ENCODE peak calls at places on chromosomes 12 and 14, in six cellular contexts. O is tibial nerve, S is pancreas, C is H9, N is upper lobe of left lung, W is stomach. V is an unnamed sample. For H3K27me3 and H3K9me3, the result is how much of the 10 kb centered on the place peaks cover.

GRCh38 chr12:75623631-75624118 is 112.3 kb upstream of the KRR1 start:
- DNase-seq in O (no peak), S (no peak), C (peak), N (no peak), W (no peak), V (no peak)

GRCh38 chr12:68287106-68287505 is 33.7 kb upstream of the IL22 start:
- DNase-seq in O (no peak), S (no peak), C (no peak), N (no peak), W (no peak), V (no peak)

GRCh38 chr14:41636492-41637392 is 30.1 kb downstream of the LRFN5 start:
- DNase-seq in O (no peak), S (no peak), C (no peak), N (no peak), W (no peak), V (no peak)

GRCh38 chr12:76641073-76641472 is 81.5 kb upstream of the OSBPL8 start:
- DNase-seq in O (no peak), S (no peak), C (no peak), N (no peak), W (no peak), V (no peak)

GRCh38 chr12:62256408-62257079 is 3.7 kb upstream of the USP15 start:
- DNase-seq in O (no peak), S (peak), C (no peak), N (no peak), W (no peak), V (no peak)

GRCh38 chr14:23951590-23952143 is 1.9 kb upstream of the DHRS4 start:
- DNase-seq in O (no peak), S (peak), C (peak), N (no peak), W (no peak), V (no peak)

GRCh38 chr12:111196532-111196931 is 172.4 kb downstream of the PHETA1 start:
- DNase-seq in O (no peak), S (no peak), C (no peak), N (peak), W (no peak), V (no peak)

GRCh38 chr14:92673601-92674000 is 74.8 kb downstream of the LGMN start:
- DNase-seq in O (no peak), S (no peak), C (no peak), N (no peak), W (no peak), V (no peak)

GRCh38 chr12:116153096-116153495 is 124.4 kb downstream of the MED13L start:
- DNase-seq in O (no peak), S (no peak), C (no peak), N (no peak), W (no peak), V (no peak)

GRCh38 chr12:6902448-6902847 is 2.2 kb upstream of the LRRC23 start:
- DNase-seq in O (no peak), S (no peak), C (no peak), N (no peak), W (no peak), V (no peak)

GRCh38 chr12:56271031-56271430 is 4.3 kb downstream of the COQ10A start:
- DNase-seq in O (no peak), S (no peak), C (no peak), N (no peak), W (no peak), V (no peak)

GRCh38 chr12:89486231-89486630 is 38.4 kb downstream of the GALNT4 start:
- DNase-seq in O (no peak), S (no peak), C (no peak), N (no peak), W (no peak), V (no peak)

GRCh38 chr12:50013361-50014147 is 11.7 kb downstream of the RACGAP1 start:
- DNase-seq in O (no peak), S (no peak), C (no peak), N (no peak), W (no peak), V (no peak)

GRCh38 chr14:73325063-73325462 is 87.8 kb downstream of the PAPLN start:
- DNase-seq in O (no peak), S (no peak), C (no peak), N (no peak), W (no peak), V (no peak)

GRCh38 chr14:51487848-51488247 is 163.9 kb upstream of the FRMD6 start:
- DNase-seq in O (no peak), S (no peak), C (no peak), N (no peak), W (no peak), V (no peak)

GRCh38 chr12:119692410-119692809 is 24.5 kb downstream of the PRKAB1 start:
- DNase-seq in O (no peak), S (no peak), C (no peak), N (no peak), W (no peak), V (no peak)

GRCh38 chr12:106586803-106587684 is 4.2 kb downstream of the RFX4 start:
- DNase-seq in O (no peak), S (no peak), C (peak), N (no peak), W (no peak), V (no peak)
- H3K27me3 ChIP-seq in O (under half), S (under half), C (half or more), N (half or more), W (half or more), V (half or more)

GRCh38 chr12:96015672-96016071 is 19.5 kb upstream of the HAL start:
- DNase-seq in O (no peak), S (no peak), C (peak), N (no peak), W (peak), V (no peak)
- TF ChIP-seq CTCF in O (no peak), S (no peak), C (peak), N (no peak), W (peak), V (no peak)

GRCh38 chr12:1703771-1704170 is 12.9 kb downstream of the ADIPOR2 start:
- DNase-seq in O (no peak), S (no peak), C (no peak), N (no peak), W (no peak), V (no peak)
- H3K9me3 ChIP-seq in O (under half), S (under half), C (under half), N (under half), W (under half), V (under half)

GRCh38 chr12:48968004-48968403 is 3.5 kb downstream of the WNT10B start:
- DNase-seq in O (no peak), S (no peak), C (peak), N (no peak), W (no peak), V (no peak)
- H3K27me3 ChIP-seq in O (under half), S (under half), C (half or more), N (under half), W (half or more), V (under half)

V was measured in CD4-positive, alpha-beta T cell.